ENCODE peak calls at places on chromosome 14, in six cellular contexts. V is brain microvascular endothelial cell; F is CD8-positive, alpha-beta T cell; G is pancreas; L is right atrium auricular region; T is endothelial cell. H is an unnamed sample.

GRCh38 chr14:36767603-36768281 is 106.1 kb downstream of the PAX9 start:
- DNase-seq in F (no peak), V (no peak), L (no peak), G (no peak), T (no peak), H (no peak)

GRCh38 chr14:23056956-23057756 is at the start of gene CDH24:
- DNase-seq in L (no peak), V (no peak), F (peak; percentile 69), G (peak; percentile 64), T (peak; percentile 71), H (no peak)

GRCh38 chr14:69673099-69673498 is 61.7 kb downstream of the SUSD6 start:
- DNase-seq in T (no peak), L (no peak), V (no peak), F (no peak), G (no peak), H (no peak)

GRCh38 chr14:22994762-22995275 is 12.5 kb upstream of the AJUBA start:
- DNase-seq in V (no peak), T (no peak), G (no peak), F (peak; percentile 31), L (no peak), H (no peak)

GRCh38 chr14:105219753-105220152 is 28.6 kb upstream of the BTBD6 start:
- DNase-seq in T (no peak), L (no peak), V (no peak), F (no peak), G (no peak), H (no peak)

GRCh38 chr14:65156568-65157366 is 54.5 kb upstream of the MAX start:
- DNase-seq in F (no peak), V (peak; percentile 20), G (no peak), T (no peak), L (peak; percentile 62), H (no peak)

GRCh38 chr14:91311284-91311662 is 66.8 kb upstream of the GPR68 start:
- DNase-seq in V (no peak), L (no peak), G (no peak), F (peak; percentile 64), T (no peak), H (no peak)

GRCh38 chr14:53999061-53999488 is 42.5 kb upstream of the BMP4 start:
- DNase-seq in L (no peak), F (no peak), T (no peak), G (no peak), V (peak; percentile 54), H (no peak)

GRCh38 chr14:38056270-38056669 is 151.4 kb upstream of the SSTR1 start:
- DNase-seq in F (no peak), L (no peak), G (no peak), V (no peak), T (no peak), H (no peak)

GRCh38 chr14:65927871-65928270 is 515.3 kb downstream of the FUT8 start:
- DNase-seq in V (no peak), F (peak; percentile 78), T (no peak), G (no peak), L (no peak), H (peak; percentile 70)

GRCh38 chr14:58645641-58646040 is 7.9 kb downstream of the DACT1 start:
- DNase-seq in L (no peak), F (no peak), T (no peak), G (no peak), V (no peak), H (no peak)

GRCh38 chr14:85241022-85241880 is 288.7 kb upstream of the FLRT2 start:
- DNase-seq in L (no peak), T (no peak), V (no peak), G (peak; percentile 13), F (no peak), H (no peak)

GRCh38 chr14:21275261-21275858 is 4.5 kb upstream of the RPGRIP1 start:
- DNase-seq in T (no peak), F (no peak), V (no peak), G (no peak), L (no peak), H (no peak)

GRCh38 chr14:63436286-63437098 is 106.7 kb downstream of the PPP2R5E start:
- DNase-seq in V (no peak), T (no peak), L (no peak), F (no peak), G (no peak), H (no peak)

GRCh38 chr14:63443361-63443760 is 99.8 kb downstream of the PPP2R5E start:
- DNase-seq in F (no peak), T (no peak), L (no peak), G (no peak), V (no peak), H (no peak)

GRCh38 chr14:63435204-63435603 is 108.0 kb downstream of the PPP2R5E start:
- DNase-seq in V (no peak), F (no peak), L (no peak), G (no peak), T (no peak), H (no peak)

GRCh38 chr14:63435838-63436237 is 107.3 kb downstream of the PPP2R5E start:
- DNase-seq in L (peak; percentile 78), V (peak; percentile 22), G (peak; percentile 56), F (no peak), T (no peak), H (no peak)

GRCh38 chr14:63438065-63438757 is 105.0 kb downstream of the PPP2R5E start:
- DNase-seq in L (peak; percentile 77), G (peak; percentile 80), V (peak; percentile 88), T (no peak), F (no peak), H (no peak)
- TF ChIP-seq CTCF in L (peak; percentile 43), G (no peak), V (peak; percentile 35), T (no peak), F (peak; percentile 39), H (peak; percentile 42)

DNA sequence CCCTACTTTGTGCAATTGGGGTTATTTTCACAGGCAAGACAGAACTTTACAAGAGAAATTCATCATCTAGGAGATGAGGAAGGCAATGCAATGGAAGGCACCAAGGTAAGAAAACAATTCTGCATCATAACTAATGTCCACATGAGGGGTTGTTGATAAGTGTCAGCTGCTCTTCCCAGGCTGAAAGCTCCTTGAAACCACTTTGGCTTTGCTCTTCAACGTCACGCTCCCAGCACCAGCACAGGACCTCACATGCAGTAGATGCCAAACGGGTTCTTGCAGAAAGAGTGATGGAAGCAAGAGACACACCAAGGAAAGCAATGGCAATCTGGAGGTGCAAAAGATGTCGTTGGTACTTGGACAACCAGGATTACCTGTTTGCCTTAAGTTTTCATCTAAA is 485.5 kb downstream of the BCL11B start:
- DNase-seq in T (no peak), F (no peak), L (no peak), G (no peak), V (no peak), H (no peak)
- TF ChIP-seq CTCF in T (no peak), F (no peak), L (no peak), G (no peak), V (no peak), H (no peak)

DNA sequence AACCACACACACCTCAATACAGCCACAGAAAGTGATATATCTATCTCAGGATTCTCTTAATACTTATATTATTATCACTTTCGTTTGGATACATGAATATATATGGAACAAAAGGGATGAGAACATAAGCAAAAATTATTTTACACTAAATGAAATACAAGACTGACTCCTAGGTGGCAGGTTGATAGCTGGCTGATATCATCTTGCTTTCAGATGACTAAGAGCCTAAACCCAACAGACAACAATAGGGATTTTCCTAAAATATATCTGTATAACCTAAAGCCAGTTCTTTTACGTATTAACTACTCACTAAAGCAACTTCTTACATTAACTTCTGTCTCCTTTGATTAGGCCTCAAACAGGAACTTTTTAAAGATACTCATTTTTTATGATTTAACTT is 65.1 kb downstream of the BAZ1A start:
- DNase-seq in V (no peak), G (no peak), T (no peak), F (no peak), L (no peak), H (no peak)
- TF ChIP-seq CTCF in V (no peak), G (no peak), T (no peak), F (no peak), L (no peak), H (no peak)

DNA sequence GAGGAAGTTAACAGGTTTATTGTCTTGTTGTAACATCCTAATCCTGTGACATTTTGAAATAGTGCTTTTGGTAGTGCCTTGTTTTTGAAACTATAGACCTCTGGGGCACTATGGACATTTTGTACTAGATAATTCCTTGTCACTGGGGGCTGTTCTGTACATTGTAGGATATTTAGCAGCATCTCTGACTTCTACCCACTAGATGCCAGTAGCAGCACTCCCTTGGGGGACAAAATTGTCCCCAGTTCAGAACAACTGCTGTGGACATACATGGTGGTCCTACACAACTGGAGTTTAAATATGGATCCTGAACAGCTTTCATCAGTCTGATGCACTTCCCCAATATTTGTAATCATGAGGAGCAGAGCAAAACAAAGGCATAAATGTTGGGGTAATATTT is 264.7 kb downstream of the RAD51B start:
- DNase-seq in F (no peak), T (no peak), V (peak; percentile 16), L (no peak), G (no peak), H (no peak)
- TF ChIP-seq CTCF in F (no peak), T (no peak), V (peak; percentile 55), L (peak; percentile 28), G (no peak), H (peak; percentile 40)

GRCh38 chr14:74239848-74240793 is 872 bp downstream of the VSX2 start:
- DNase-seq in G (no peak), L (no peak), T (no peak), F (no peak), V (no peak), H (no peak)

GRCh38 chr14:74237441-74237840 is 1.8 kb upstream of the VSX2 start:
- DNase-seq in L (no peak), F (no peak), T (no peak), V (no peak), G (no peak), H (no peak)

GRCh38 chr14:74240794-74241610 is 1.8 kb downstream of the VSX2 start:
- DNase-seq in F (no peak), T (peak; percentile 36), L (no peak), V (no peak), G (no peak), H (no peak)

GRCh38 chr14:74241611-74242005 is 2.4 kb downstream of the VSX2 start:
- DNase-seq in T (no peak), G (no peak), V (no peak), L (no peak), F (no peak), H (no peak)

DNA sequence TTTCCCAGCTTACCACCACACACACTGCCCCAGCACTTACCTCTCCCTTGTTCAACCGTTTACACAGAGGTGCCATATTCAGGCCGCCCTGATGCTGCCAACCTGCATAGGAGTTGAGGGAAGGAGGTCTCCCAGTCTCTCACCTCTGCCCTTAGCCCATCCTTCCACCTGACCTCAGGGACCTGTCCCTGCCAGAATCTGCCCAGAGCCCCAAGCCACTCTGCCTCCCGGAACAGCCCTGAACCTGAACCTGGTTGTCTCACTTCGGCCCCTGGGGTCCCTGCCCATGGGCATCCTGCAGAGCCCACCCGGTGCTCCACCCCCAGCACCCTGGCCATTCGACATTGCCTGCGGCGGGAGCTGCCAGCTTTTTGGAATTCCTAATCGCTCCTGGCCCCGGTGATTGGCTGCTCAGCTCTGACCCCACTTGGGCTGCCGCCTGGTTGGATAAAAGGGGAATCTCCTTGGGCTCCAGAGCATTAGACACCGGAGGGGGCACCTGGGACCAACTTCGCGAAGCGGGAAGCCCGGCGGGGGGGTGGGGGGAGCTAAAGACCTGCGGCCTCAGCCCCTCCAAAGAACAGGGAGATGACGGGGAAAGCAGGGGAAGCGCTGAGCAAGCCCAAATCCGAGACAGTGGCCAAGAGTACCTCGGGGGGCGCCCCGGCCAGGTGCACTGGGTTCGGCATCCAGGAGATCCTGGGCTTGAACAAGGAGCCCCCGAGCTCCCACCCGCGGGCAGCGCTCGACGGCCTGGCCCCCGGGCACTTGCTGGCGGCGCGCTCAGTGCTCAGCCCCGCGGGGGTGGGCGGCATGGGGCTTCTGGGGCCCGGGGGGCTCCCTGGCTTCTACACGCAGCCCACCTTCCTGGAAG is at the start of gene VSX2:
- DNase-seq in G (no peak), F (no peak), L (no peak), V (no peak), T (no peak), H (no peak)
- TF ChIP-seq CTCF in G (no peak), F (no peak), L (no peak), V (no peak), T (no peak), H (no peak)

H was measured in osteocyte.